ENCODE peak calls at places on chromosomes 12 and 14, in ten cellular contexts. R is osteoblast, Y is RWPE2, I is fibroblast of villous mesenchyme, Z is GM12865, V is transverse colon, K is brain microvascular endothelial cell, D is uterus, E is tibial artery, S is neural progenitor cell. L is an unnamed sample.

GRCh38 chr12:105222326-105222655 is 13.7 kb downstream of the APPL2 start:
- DNase-seq in E (no peak), I (no peak), V (no peak), Y (no peak), K (no peak), Z (no peak), R (no peak), S (no peak), D (no peak), L (no peak)

GRCh38 chr14:78713716-78714115 is 543.5 kb downstream of the NRXN3 start:
- DNase-seq in D (no peak), Z (no peak), S (no peak), V (no peak), Y (no peak), E (no peak), R (no peak), K (no peak), I (no peak), L (no peak)

GRCh38 chr14:39434401-39434800 is 2.2 kb upstream of the FBXO33 start:
- DNase-seq in K (peak), V (no peak), D (no peak), I (no peak), R (no peak), Z (no peak), E (no peak), Y (no peak), S (no peak), L (no peak)

GRCh38 chr14:77327111-77327510 is 6.3 kb downstream of the GSTZ1 start:
- DNase-seq in V (no peak), Y (no peak), Z (no peak), E (no peak), K (no peak), S (no peak), R (no peak), D (no peak), I (no peak), L (no peak)

GRCh38 chr12:130540376-130540775 is 175.7 kb downstream of the RIMBP2 start:
- DNase-seq in Y (no peak), I (no peak), K (no peak), S (no peak), D (no peak), R (no peak), Z (no peak), V (no peak), E (no peak), L (no peak)

GRCh38 chr14:81323094-81323493 is 77.0 kb downstream of the STON2 start:
- DNase-seq in S (no peak), R (no peak), I (no peak), K (no peak), V (peak), D (no peak), Z (no peak), Y (no peak), E (no peak), L (no peak)

GRCh38 chr12:49519574-49519936 is 19.3 kb upstream of the KCNH3 start:
- DNase-seq in R (no peak), S (no peak), V (no peak), E (no peak), D (no peak), Z (no peak), Y (no peak), I (no peak), K (no peak), L (no peak)

GRCh38 chr14:95683793-95684192 is 2.4 kb upstream of the TCL1B start:
- DNase-seq in Z (peak), I (peak), R (no peak), D (no peak), Y (no peak), S (peak), V (peak), K (no peak), E (no peak), L (peak)

GRCh38 chr14:33848706-33849454 is 102.0 kb downstream of the EGLN3 start:
- DNase-seq in S (peak), V (peak), Z (peak), E (peak), Y (no peak), I (peak), D (peak), R (no peak), K (peak), L (peak)

GRCh38 chr14:59768855-59769254 is 101.7 kb downstream of the RTN1 start:
- DNase-seq in S (no peak), D (no peak), K (no peak), I (no peak), Y (no peak), V (no peak), R (peak), Z (no peak), E (no peak), L (peak)

GRCh38 chr14:75711796-75712211 is 50.8 kb downstream of the TTLL5 start:
- DNase-seq in V (peak), Z (peak), D (peak), K (peak), R (peak), I (peak), Y (peak), E (peak), S (peak), L (peak)

DNA sequence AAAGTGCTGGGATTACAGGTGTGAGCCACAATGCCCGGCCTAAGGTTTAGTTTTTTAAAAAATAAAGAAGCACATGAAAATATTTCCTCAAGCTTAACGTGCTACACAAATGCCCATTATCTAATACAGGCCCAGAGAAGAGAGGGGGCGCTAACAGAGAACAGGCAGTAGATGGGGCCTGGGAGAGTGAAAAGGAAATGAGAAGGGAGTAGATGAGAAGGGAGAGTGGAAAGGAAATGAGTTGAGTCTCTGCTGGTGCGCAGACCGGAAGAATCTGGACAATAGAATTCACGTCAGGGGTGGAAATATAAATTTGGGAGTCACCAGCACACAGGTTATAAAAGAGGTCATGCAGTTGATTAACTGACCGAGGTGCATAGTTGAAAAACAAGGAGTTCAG is 10.7 kb downstream of the PXN start:
- DNase-seq in I (no peak), S (no peak), K (no peak), Z (no peak), Y (no peak), R (no peak), D (no peak), V (no peak), E (no peak), L (no peak)
- TF ChIP-seq CTCF in I (no peak), S (peak), K (peak), Z (no peak), Y (no peak), R (no peak), D (no peak), V (no peak), E (no peak), L (no peak)

DNA sequence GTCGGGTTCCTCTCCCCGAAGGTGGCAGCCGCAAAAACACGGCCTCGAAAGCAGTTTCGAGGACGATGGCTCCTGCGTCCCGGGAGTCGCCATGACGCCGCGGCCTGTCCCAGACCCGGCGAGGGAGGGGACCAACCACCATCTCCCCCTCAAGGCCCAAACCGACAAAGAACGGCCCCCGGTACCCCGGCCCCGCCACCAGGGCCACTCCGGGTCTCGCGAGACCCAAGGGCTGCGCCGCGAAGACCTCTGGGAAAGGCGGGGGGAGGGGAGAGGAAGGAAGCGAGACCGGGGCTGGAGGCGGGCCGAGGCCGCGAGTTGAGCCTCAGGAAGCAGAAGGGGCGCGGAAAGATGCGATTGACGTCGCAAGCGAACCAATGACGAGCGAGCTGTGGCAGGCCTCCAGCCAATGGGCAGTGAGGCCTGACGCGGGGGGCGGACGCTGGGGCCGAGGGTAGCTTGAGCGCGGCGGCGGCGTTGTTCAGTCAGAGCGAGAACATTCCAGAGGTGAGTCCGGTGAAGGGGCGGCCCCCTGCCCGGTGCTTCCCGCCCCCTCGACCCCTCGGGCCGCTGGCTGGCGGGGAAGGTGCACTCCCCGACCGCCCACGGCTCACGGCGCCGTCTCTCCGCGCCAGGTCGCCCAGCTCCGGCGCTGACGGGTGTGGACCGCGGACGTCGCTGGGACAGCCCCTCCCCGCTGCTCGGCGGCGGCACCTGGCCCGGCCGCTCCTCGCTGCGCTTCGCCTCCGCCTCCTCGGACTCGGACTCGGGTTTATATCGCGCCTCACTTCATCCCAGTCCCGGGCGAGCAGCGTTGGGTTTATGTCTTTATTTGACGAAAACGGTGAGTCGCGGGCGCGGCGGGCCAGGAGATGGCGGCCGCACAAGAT is at the start of gene EIF5:
- DNase-seq in S (peak), R (peak), D (peak), I (peak), V (peak), E (peak), Z (peak), Y (peak), K (peak), L (peak)
- TF ChIP-seq CTCF in S (peak), R (no peak), D (no peak), I (peak), V (no peak), E (peak), Z (peak), Y (no peak), K (peak), L (no peak)

GRCh38 chr12:55724226-55724939 is 4.2 kb downstream of the RDH5 start:
- DNase-seq in Y (no peak), V (peak), I (peak), R (peak), E (peak), K (peak), D (no peak), S (peak), Z (peak), L (peak)
- TF ChIP-seq CTCF in Y (peak), V (peak), I (peak), R (peak), E (peak), K (peak), D (peak), S (peak), Z (peak), L (peak)

GRCh38 chr14:55025948-55026347 is 951 bp downstream of the WDHD1 start:
- DNase-seq in Z (no peak), E (no peak), D (no peak), V (no peak), I (no peak), S (no peak), R (peak), K (no peak), Y (no peak), L (no peak)

GRCh38 chr14:55028476-55028875 is 1.4 kb downstream of the SOCS4 start:
- DNase-seq in R (no peak), I (no peak), D (no peak), V (no peak), S (no peak), Y (no peak), K (no peak), Z (no peak), E (no peak), L (no peak)

GRCh38 chr14:55026441-55026792 is 482 bp downstream of the WDHD1 start:
- DNase-seq in I (no peak), Y (no peak), Z (no peak), E (no peak), V (no peak), K (no peak), R (peak), D (no peak), S (no peak), L (no peak)

GRCh38 chr14:55028066-55028465 is 1.0 kb downstream of the SOCS4 start:
- DNase-seq in D (no peak), I (peak), Z (no peak), E (no peak), K (no peak), S (no peak), V (no peak), R (no peak), Y (no peak), L (no peak)

GRCh38 chr14:55026793-55027560 is at the start of the genes SOCS4 and WDHD1:
- DNase-seq in S (peak), R (peak), E (peak), I (peak), D (peak), Z (peak), K (peak), Y (peak), V (peak), L (peak)
- TF ChIP-seq CTCF in S (peak), R (no peak), E (peak), I (no peak), D (no peak), Z (peak), K (no peak), Y (peak), V (no peak), L (no peak)

GRCh38 chr14:24251880-24252288 is 9.5 kb upstream of the TINF2 start:
- DNase-seq in D (no peak), R (peak), I (no peak), S (no peak), E (no peak), Z (no peak), V (no peak), Y (no peak), K (peak), L (peak)
- TF ChIP-seq CTCF in D (no peak), R (peak), I (no peak), S (no peak), E (no peak), Z (no peak), V (no peak), Y (no peak), K (peak), L (no peak)

L was measured in fibroblast of mammary gland.